ENCODE peak calls at places on chromosomes 4 and X, in ten cellular contexts. One of them, this sample, is unnamed.
A peak's percentile ranks its signal among the peaks of the same experiment; 100 is the strongest.

GRCh38 chrX:23333842-23334535 is 660 bp upstream of the PTCHD1 start:
- DNase-seq in osteoblast: peak; percentile 50
- DNase-seq in brain microvascular endothelial cell: no peak
- DNase-seq in fibroblast of lung: no peak
- DNase-seq in retinal pigment epithelial cell: no peak
- DNase-seq in fibroblast of the aortic adventitia: no peak
- DNase-seq in heart right ventricle: no peak
- DNase-seq in cardiac muscle cell: no peak
- DNase-seq in neural progenitor cell: peak; percentile 67
- DNase-seq in endodermal cell: peak; percentile 89
- DNase-seq in this sample: no peak

GRCh38 chrX:1751781-1752180 is 136.9 kb downstream of the ASMT start:
- DNase-seq in osteoblast: no peak
- DNase-seq in brain microvascular endothelial cell: no peak
- DNase-seq in fibroblast of lung: no peak
- DNase-seq in retinal pigment epithelial cell: no peak
- DNase-seq in fibroblast of the aortic adventitia: no peak
- DNase-seq in heart right ventricle: no peak
- DNase-seq in cardiac muscle cell: no peak
- DNase-seq in neural progenitor cell: no peak
- DNase-seq in endodermal cell: no peak
- DNase-seq in this sample: no peak

GRCh38 chr4:5545271-5545670 is 163.1 kb downstream of the EVC2 start:
- DNase-seq in osteoblast: no peak
- DNase-seq in brain microvascular endothelial cell: no peak
- DNase-seq in fibroblast of lung: no peak
- DNase-seq in retinal pigment epithelial cell: no peak
- DNase-seq in fibroblast of the aortic adventitia: no peak
- DNase-seq in heart right ventricle: no peak
- DNase-seq in cardiac muscle cell: no peak
- DNase-seq in neural progenitor cell: no peak
- DNase-seq in endodermal cell: no peak
- DNase-seq in this sample: no peak

GRCh38 chrX:118178450-118178849 is 61.8 kb upstream of the KLHL13 start:
- DNase-seq in osteoblast: no peak
- DNase-seq in brain microvascular endothelial cell: no peak
- DNase-seq in fibroblast of lung: no peak
- DNase-seq in retinal pigment epithelial cell: no peak
- DNase-seq in fibroblast of the aortic adventitia: no peak
- DNase-seq in heart right ventricle: no peak
- DNase-seq in cardiac muscle cell: no peak
- DNase-seq in neural progenitor cell: no peak
- DNase-seq in endodermal cell: peak; percentile 48
- DNase-seq in this sample: no peak

GRCh38 chr4:41670530-41670929 is 78.0 kb downstream of the PHOX2B start:
- DNase-seq in osteoblast: no peak
- DNase-seq in brain microvascular endothelial cell: no peak
- DNase-seq in fibroblast of lung: no peak
- DNase-seq in retinal pigment epithelial cell: no peak
- DNase-seq in fibroblast of the aortic adventitia: no peak
- DNase-seq in heart right ventricle: no peak
- DNase-seq in cardiac muscle cell: no peak
- DNase-seq in neural progenitor cell: no peak
- DNase-seq in endodermal cell: no peak
- DNase-seq in this sample: no peak

GRCh38 chr4:29423836-29424721 is 1296.1 kb upstream of the PCDH7 start:
- DNase-seq in osteoblast: no peak
- DNase-seq in brain microvascular endothelial cell: peak; percentile 92
- DNase-seq in fibroblast of lung: peak; percentile 85
- DNase-seq in retinal pigment epithelial cell: peak; percentile 38
- DNase-seq in fibroblast of the aortic adventitia: peak; percentile 51
- DNase-seq in heart right ventricle: no peak
- DNase-seq in cardiac muscle cell: peak; percentile 17
- DNase-seq in neural progenitor cell: no peak
- DNase-seq in endodermal cell: no peak
- DNase-seq in this sample: peak; percentile 37

GRCh38 chrX:14729058-14729457 is 143.8 kb downstream of the FANCB start:
- DNase-seq in osteoblast: no peak
- DNase-seq in brain microvascular endothelial cell: no peak
- DNase-seq in fibroblast of lung: no peak
- DNase-seq in retinal pigment epithelial cell: no peak
- DNase-seq in fibroblast of the aortic adventitia: peak; percentile 24
- DNase-seq in heart right ventricle: no peak
- DNase-seq in cardiac muscle cell: no peak
- DNase-seq in neural progenitor cell: no peak
- DNase-seq in endodermal cell: no peak
- DNase-seq in this sample: no peak

GRCh38 chr4:92189146-92189545 is 114.6 kb upstream of the GRID2 start:
- DNase-seq in osteoblast: no peak
- DNase-seq in brain microvascular endothelial cell: no peak
- DNase-seq in fibroblast of lung: peak; percentile 28
- DNase-seq in retinal pigment epithelial cell: no peak
- DNase-seq in fibroblast of the aortic adventitia: no peak
- DNase-seq in heart right ventricle: no peak
- DNase-seq in cardiac muscle cell: no peak
- DNase-seq in neural progenitor cell: no peak
- DNase-seq in endodermal cell: no peak
- DNase-seq in this sample: no peak

GRCh38 chr4:87196927-87197326 is 23.5 kb downstream of the KLHL8 start:
- DNase-seq in osteoblast: no peak
- DNase-seq in brain microvascular endothelial cell: no peak
- DNase-seq in fibroblast of lung: no peak
- DNase-seq in retinal pigment epithelial cell: peak; percentile 40
- DNase-seq in fibroblast of the aortic adventitia: no peak
- DNase-seq in heart right ventricle: no peak
- DNase-seq in cardiac muscle cell: no peak
- DNase-seq in neural progenitor cell: no peak
- DNase-seq in endodermal cell: no peak
- DNase-seq in this sample: no peak

DNA sequence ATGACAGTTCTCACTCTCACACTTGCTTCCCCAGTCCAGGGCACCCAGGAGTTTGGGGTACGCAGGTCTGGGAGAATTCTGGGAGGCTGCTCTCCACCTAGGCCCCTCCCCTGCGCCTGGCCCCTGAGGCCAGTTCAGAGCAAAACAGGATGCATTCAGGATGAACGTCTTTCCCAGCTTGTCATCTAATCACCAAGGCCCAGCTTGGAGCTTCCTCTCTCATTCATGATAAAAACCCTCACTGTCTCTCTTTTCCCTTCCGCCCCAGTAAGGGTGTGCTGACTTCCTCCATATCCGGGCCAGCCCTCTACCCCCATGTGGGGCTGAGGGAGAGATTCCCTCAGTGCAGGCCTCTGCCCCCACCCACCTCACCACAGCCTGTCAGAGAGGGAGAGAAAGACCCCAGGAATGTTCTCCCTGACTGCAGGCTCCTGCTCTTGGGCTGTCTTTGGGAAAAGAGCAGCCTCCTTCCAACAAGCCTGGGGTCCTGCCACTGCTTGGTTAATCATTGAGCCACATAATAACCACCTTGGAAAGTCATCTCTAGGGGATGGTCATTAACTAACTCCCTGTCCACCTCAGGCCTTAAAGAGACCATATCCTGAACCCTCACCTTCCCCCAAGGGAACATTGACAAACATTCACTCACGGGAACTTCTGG is 50.1 kb downstream of the STARD8 start:
- DNase-seq in osteoblast: no peak
- DNase-seq in brain microvascular endothelial cell: no peak
- DNase-seq in fibroblast of lung: no peak
- DNase-seq in retinal pigment epithelial cell: no peak
- DNase-seq in fibroblast of the aortic adventitia: no peak
- DNase-seq in heart right ventricle: no peak
- DNase-seq in cardiac muscle cell: no peak
- DNase-seq in neural progenitor cell: no peak
- DNase-seq in endodermal cell: no peak
- DNase-seq in this sample: no peak
- H3K4me3 ChIP-seq in osteoblast: no peak overlapping the region
- H3K4me3 ChIP-seq in brain microvascular endothelial cell: no peak overlapping the region
- H3K4me3 ChIP-seq in fibroblast of lung: no peak overlapping the region
- H3K4me3 ChIP-seq in retinal pigment epithelial cell: no peak overlapping the region
- H3K4me3 ChIP-seq in fibroblast of the aortic adventitia: no peak overlapping the region
- H3K4me3 ChIP-seq in heart right ventricle: no peak overlapping the region
- H3K4me3 ChIP-seq in cardiac muscle cell: no peak overlapping the region
- H3K4me3 ChIP-seq in neural progenitor cell: no peak overlapping the region
- H3K4me3 ChIP-seq in endodermal cell: no peak overlapping the region
- H3K4me3 ChIP-seq in this sample: no peak overlapping the region

GRCh38 chr4:161248880-161249279 is 914.9 kb downstream of the FSTL5 start:
- DNase-seq in osteoblast: no peak
- DNase-seq in brain microvascular endothelial cell: no peak
- DNase-seq in fibroblast of lung: no peak
- DNase-seq in retinal pigment epithelial cell: no peak
- DNase-seq in fibroblast of the aortic adventitia: no peak
- DNase-seq in heart right ventricle: no peak
- DNase-seq in cardiac muscle cell: no peak
- DNase-seq in neural progenitor cell: no peak
- DNase-seq in endodermal cell: no peak
- DNase-seq in this sample: no peak

GRCh38 chr4:161256172-161256571 is 907.6 kb downstream of the FSTL5 start:
- DNase-seq in osteoblast: no peak
- DNase-seq in brain microvascular endothelial cell: no peak
- DNase-seq in fibroblast of lung: peak; percentile 6
- DNase-seq in retinal pigment epithelial cell: no peak
- DNase-seq in fibroblast of the aortic adventitia: no peak
- DNase-seq in heart right ventricle: no peak
- DNase-seq in cardiac muscle cell: no peak
- DNase-seq in neural progenitor cell: peak; percentile 15
- DNase-seq in endodermal cell: no peak
- DNase-seq in this sample: no peak

GRCh38 chr4:161254375-161254774 is 909.4 kb downstream of the FSTL5 start:
- DNase-seq in osteoblast: no peak
- DNase-seq in brain microvascular endothelial cell: no peak
- DNase-seq in fibroblast of lung: no peak
- DNase-seq in retinal pigment epithelial cell: no peak
- DNase-seq in fibroblast of the aortic adventitia: no peak
- DNase-seq in heart right ventricle: no peak
- DNase-seq in cardiac muscle cell: no peak
- DNase-seq in neural progenitor cell: no peak
- DNase-seq in endodermal cell: no peak
- DNase-seq in this sample: no peak

GRCh38 chr4:161249779-161250440 is 913.9 kb downstream of the FSTL5 start:
- DNase-seq in osteoblast: no peak
- DNase-seq in brain microvascular endothelial cell: no peak
- DNase-seq in fibroblast of lung: no peak
- DNase-seq in retinal pigment epithelial cell: no peak
- DNase-seq in fibroblast of the aortic adventitia: no peak
- DNase-seq in heart right ventricle: no peak
- DNase-seq in cardiac muscle cell: no peak
- DNase-seq in neural progenitor cell: no peak
- DNase-seq in endodermal cell: no peak
- DNase-seq in this sample: no peak

GRCh38 chr4:161252520-161253141 is 911.2 kb downstream of the FSTL5 start:
- DNase-seq in osteoblast: no peak
- DNase-seq in brain microvascular endothelial cell: no peak
- DNase-seq in fibroblast of lung: peak; percentile 1
- DNase-seq in retinal pigment epithelial cell: no peak
- DNase-seq in fibroblast of the aortic adventitia: no peak
- DNase-seq in heart right ventricle: no peak
- DNase-seq in cardiac muscle cell: peak; percentile 1
- DNase-seq in neural progenitor cell: no peak
- DNase-seq in endodermal cell: no peak
- DNase-seq in this sample: no peak
- TF ChIP-seq CTCF in osteoblast: peak; percentile 34
- TF ChIP-seq CTCF in brain microvascular endothelial cell: peak; percentile 54
- TF ChIP-seq CTCF in fibroblast of lung: peak; percentile 49
- TF ChIP-seq CTCF in retinal pigment epithelial cell: peak; percentile 77
- TF ChIP-seq CTCF in fibroblast of the aortic adventitia: no peak
- TF ChIP-seq CTCF in heart right ventricle: peak; percentile 51
- TF ChIP-seq CTCF in cardiac muscle cell: peak; percentile 26
- TF ChIP-seq CTCF in neural progenitor cell: peak; percentile 44
- TF ChIP-seq CTCF in endodermal cell: peak; percentile 86
- TF ChIP-seq CTCF in this sample: peak; percentile 60

GRCh38 chrX:153688071-153688470 is 345 bp downstream of the SLC6A8 start:
- DNase-seq in osteoblast: peak; percentile 83
- DNase-seq in brain microvascular endothelial cell: no peak
- DNase-seq in fibroblast of lung: no peak
- DNase-seq in retinal pigment epithelial cell: no peak
- DNase-seq in fibroblast of the aortic adventitia: no peak
- DNase-seq in heart right ventricle: no peak
- DNase-seq in cardiac muscle cell: no peak
- DNase-seq in neural progenitor cell: no peak
- DNase-seq in endodermal cell: no peak
- DNase-seq in this sample: no peak

GRCh38 chrX:153689654-153690465 is 2.1 kb downstream of the SLC6A8 start:
- DNase-seq in osteoblast: peak; percentile 84
- DNase-seq in brain microvascular endothelial cell: no peak
- DNase-seq in fibroblast of lung: no peak
- DNase-seq in retinal pigment epithelial cell: no peak
- DNase-seq in fibroblast of the aortic adventitia: no peak
- DNase-seq in heart right ventricle: no peak
- DNase-seq in cardiac muscle cell: no peak
- DNase-seq in neural progenitor cell: peak; percentile 34
- DNase-seq in endodermal cell: peak; percentile 79
- DNase-seq in this sample: no peak

GRCh38 chrX:153687121-153688039 is at the start of gene SLC6A8:
- DNase-seq in osteoblast: peak; percentile 98
- DNase-seq in brain microvascular endothelial cell: peak; percentile 19
- DNase-seq in fibroblast of lung: peak; percentile 52
- DNase-seq in retinal pigment epithelial cell: no peak
- DNase-seq in fibroblast of the aortic adventitia: peak; percentile 52
- DNase-seq in heart right ventricle: peak; percentile 80
- DNase-seq in cardiac muscle cell: peak; percentile 71
- DNase-seq in neural progenitor cell: peak; percentile 83
- DNase-seq in endodermal cell: peak; percentile 87
- DNase-seq in this sample: no peak

GRCh38 chrX:153688900-153689590 is 1.3 kb downstream of the SLC6A8 start:
- DNase-seq in osteoblast: peak; percentile 93
- DNase-seq in brain microvascular endothelial cell: no peak
- DNase-seq in fibroblast of lung: peak; percentile 43
- DNase-seq in retinal pigment epithelial cell: no peak
- DNase-seq in fibroblast of the aortic adventitia: peak; percentile 21
- DNase-seq in heart right ventricle: peak; percentile 50
- DNase-seq in cardiac muscle cell: peak; percentile 29
- DNase-seq in neural progenitor cell: peak; percentile 49
- DNase-seq in endodermal cell: no peak
- DNase-seq in this sample: no peak

DNA sequence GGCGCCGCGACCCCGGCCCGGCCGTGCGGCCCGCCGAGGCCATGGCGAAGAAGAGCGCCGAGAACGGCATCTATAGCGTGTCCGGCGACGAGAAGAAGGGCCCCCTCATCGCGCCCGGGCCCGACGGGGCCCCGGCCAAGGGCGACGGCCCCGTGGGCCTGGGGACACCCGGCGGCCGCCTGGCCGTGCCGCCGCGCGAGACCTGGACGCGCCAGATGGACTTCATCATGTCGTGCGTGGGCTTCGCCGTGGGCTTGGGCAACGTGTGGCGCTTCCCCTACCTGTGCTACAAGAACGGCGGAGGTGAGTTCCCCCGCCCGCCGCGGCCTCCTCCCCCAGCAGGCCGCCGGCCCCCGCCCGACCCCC is 791 bp downstream of the SLC6A8 start:
- DNase-seq in osteoblast: peak; percentile 83
- DNase-seq in brain microvascular endothelial cell: no peak
- DNase-seq in fibroblast of lung: no peak
- DNase-seq in retinal pigment epithelial cell: no peak
- DNase-seq in fibroblast of the aortic adventitia: no peak
- DNase-seq in heart right ventricle: no peak
- DNase-seq in cardiac muscle cell: no peak
- DNase-seq in neural progenitor cell: no peak
- DNase-seq in endodermal cell: no peak
- DNase-seq in this sample: no peak
- H3K4me3 ChIP-seq in osteoblast: peak overlapping the region; percentile 62
- H3K4me3 ChIP-seq in brain microvascular endothelial cell: peak overlapping the region; percentile 34
- H3K4me3 ChIP-seq in fibroblast of lung: no peak overlapping the region
- H3K4me3 ChIP-seq in retinal pigment epithelial cell: peak overlapping the region; percentile 42
- H3K4me3 ChIP-seq in fibroblast of the aortic adventitia: peak overlapping the region; percentile 62
- H3K4me3 ChIP-seq in heart right ventricle: peak overlapping the region; percentile 26
- H3K4me3 ChIP-seq in cardiac muscle cell: peak overlapping the region; percentile 51
- H3K4me3 ChIP-seq in neural progenitor cell: peak overlapping the region; percentile 59
- H3K4me3 ChIP-seq in endodermal cell: no peak overlapping the region
- H3K4me3 ChIP-seq in this sample: peak overlapping the region; percentile 30

GRCh38 chr4:145014365-145014764 is 83.6 kb downstream of the ANAPC10 start:
- DNase-seq in osteoblast: no peak
- DNase-seq in brain microvascular endothelial cell: no peak
- DNase-seq in fibroblast of lung: no peak
- DNase-seq in retinal pigment epithelial cell: no peak
- DNase-seq in fibroblast of the aortic adventitia: no peak
- DNase-seq in heart right ventricle: no peak
- DNase-seq in cardiac muscle cell: no peak
- DNase-seq in neural progenitor cell: peak; percentile 3
- DNase-seq in endodermal cell: peak; percentile 72
- DNase-seq in this sample: no peak
- TF ChIP-seq CTCF in osteoblast: no peak
- TF ChIP-seq CTCF in brain microvascular endothelial cell: peak; percentile 4
- TF ChIP-seq CTCF in fibroblast of lung: no peak
- TF ChIP-seq CTCF in retinal pigment epithelial cell: no peak
- TF ChIP-seq CTCF in fibroblast of the aortic adventitia: no peak
- TF ChIP-seq CTCF in heart right ventricle: no peak
- TF ChIP-seq CTCF in cardiac muscle cell: no peak
- TF ChIP-seq CTCF in neural progenitor cell: peak; percentile 27
- TF ChIP-seq CTCF in endodermal cell: peak; percentile 37
- TF ChIP-seq CTCF in this sample: no peak